ENCODE peak calls at places on chromosomes 1 and 21, in four cellular contexts. L is GM23248, C is H9, E is transverse colon. F is an unnamed sample.

GRCh38 chr1:240804475-240804874 is 192.5 kb upstream of the GREM2 start:
- DNase-seq in L (peak; percentile 44), C (no peak), E (no peak), F (no peak)

GRCh38 chr21:35400233-35400939 is 351.3 kb upstream of the RUNX1 start:
- DNase-seq in L (peak; percentile 66), C (no peak), E (peak; percentile 32), F (no peak)

GRCh38 chr1:48198970-48199369 is 23.5 kb upstream of the SLC5A9 start:
- DNase-seq in L (no peak), C (no peak), E (no peak), F (no peak)

GRCh38 chr1:44640178-44640865 is 34.0 kb downstream of the TMEM53 start:
- DNase-seq in L (no peak), C (no peak), E (no peak), F (peak; percentile 65)

GRCh38 chr1:36419569-36419968 is 21.9 kb upstream of the LSM10 start:
- DNase-seq in L (no peak), C (no peak), E (no peak), F (no peak)

GRCh38 chr1:221141606-221142285 is 262.5 kb downstream of the HLX start:
- DNase-seq in L (no peak), C (no peak), E (no peak), F (no peak)

GRCh38 chr1:104706631-104707147 is 957.0 kb downstream of the AMY1C start:
- DNase-seq in L (peak; percentile 2), C (no peak), E (no peak), F (no peak)

GRCh38 chr1:199291022-199291740 is 652.3 kb downstream of the PTPRC start:
- DNase-seq in L (no peak), C (no peak), E (no peak), F (no peak)

GRCh38 chr1:8213136-8213535 is 104.8 kb upstream of the SLC45A1 start:
- DNase-seq in L (no peak), C (no peak), E (no peak), F (no peak)

GRCh38 chr1:64922336-64922735 is 44.0 kb downstream of the JAK1 start:
- DNase-seq in L (no peak), C (no peak), E (no peak), F (no peak)

GRCh38 chr21:41235214-41235613 is 67.3 kb downstream of the BACE2 start:
- DNase-seq in L (no peak), C (no peak), E (no peak), F (no peak)

GRCh38 chr1:114113801-114114750 is 39.6 kb downstream of the SYT6 start:
- DNase-seq in L (peak; percentile 17), C (no peak), E (peak; percentile 11), F (peak; percentile 53)

GRCh38 chr1:10960954-10961833 is 51.3 kb upstream of the TARDBP start:
- DNase-seq in L (peak; percentile 75), C (peak; percentile 95), E (peak; percentile 87), F (peak; percentile 77)

GRCh38 chr21:27108228-27108627 is 141.3 kb upstream of the ADAMTS5 start:
- DNase-seq in L (peak; percentile 8), C (no peak), E (no peak), F (no peak)

GRCh38 chr21:41080485-41080884 is 87.5 kb upstream of the BACE2 start:
- DNase-seq in L (no peak), C (no peak), E (no peak), F (no peak)

GRCh38 chr21:35265170-35265877 is 216.2 kb upstream of the RUNX1 start:
- DNase-seq in L (peak; percentile 78), C (no peak), E (no peak), F (no peak)

GRCh38 chr1:110471131-110471530 is 20.2 kb downstream of the PROK1 start:
- DNase-seq in L (no peak), C (no peak), E (no peak), F (no peak)

GRCh38 chr1:186499571-186499970 is 38.7 kb upstream of the PDC start:
- DNase-seq in L (no peak), C (no peak), E (no peak), F (no peak)

GRCh38 chr21:36396971-36397370 is 11.8 kb downstream of the CHAF1B start:
- DNase-seq in L (no peak), C (no peak), E (no peak), F (no peak)

GRCh38 chr1:162421258-162422194 is 9.6 kb upstream of the SH2D1B start:
- DNase-seq in L (no peak), C (no peak), E (no peak), F (no peak)

GRCh38 chr1:163768581-163768980 is 446.8 kb downstream of the NUF2 start:
- DNase-seq in L (no peak), C (no peak), E (no peak), F (no peak)

GRCh38 chr1:8816831-8817412 is 518 bp downstream of the RERE start:
- DNase-seq in L (peak; percentile 45), C (no peak), E (peak; percentile 42), F (peak; percentile 58)

GRCh38 chr1:231465051-231465450 is 43.0 kb upstream of the EGLN1 start:
- DNase-seq in L (peak; percentile 4), C (no peak), E (no peak), F (no peak)

GRCh38 chr1:14919755-14920154 is 233.8 kb upstream of the TMEM51 start:
- DNase-seq in L (no peak), C (no peak), E (no peak), F (no peak)

DNA sequence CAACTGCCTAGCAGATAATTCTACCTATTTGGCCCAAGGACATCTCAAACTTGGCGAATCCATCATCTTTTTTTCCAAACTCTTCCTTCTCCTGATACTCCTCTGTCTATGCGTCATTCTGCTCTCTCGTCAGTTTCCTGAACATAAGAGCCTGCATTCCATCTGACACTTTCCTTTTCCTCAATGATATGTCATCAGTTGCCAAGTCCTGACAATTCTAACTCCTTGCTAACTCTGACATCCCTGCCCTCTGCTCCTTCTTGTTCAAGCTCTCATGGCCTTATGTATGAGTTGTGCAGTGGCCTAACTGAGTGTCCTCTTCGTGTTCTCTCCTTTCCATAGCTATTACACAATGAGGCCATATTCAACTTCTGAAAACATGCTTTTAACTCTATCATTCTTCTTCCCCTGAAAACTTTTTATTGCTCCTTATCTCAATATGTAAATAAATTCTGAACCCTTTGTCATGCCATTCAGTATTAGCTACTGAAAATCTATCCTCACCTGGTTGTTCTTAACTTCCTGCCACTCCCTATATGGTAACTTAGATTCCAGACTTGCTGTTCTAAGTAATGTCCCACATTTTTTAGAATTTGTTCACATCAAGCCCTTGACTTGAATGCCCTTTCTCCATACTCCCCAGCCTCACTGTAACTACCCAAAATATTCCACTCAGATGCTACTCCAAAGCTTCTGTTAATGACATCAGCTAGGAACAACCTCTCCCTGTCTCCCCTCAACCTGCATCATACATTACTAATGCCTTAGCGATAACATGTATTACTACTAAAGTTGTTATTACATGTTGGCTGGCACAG is 11.5 kb downstream of the PALMD start:
- DNase-seq in L (no peak), C (no peak), E (no peak), F (no peak)
- H3K4me1 ChIP-seq in L (peaks cover 22% of the 10 kb centered on the region), C (peaks cover 2% of the 10 kb centered on the region), E (no peaks in the 10 kb centered on the region), F (peaks cover 85% of the 10 kb centered on the region)

GRCh38 chr21:33022828-33023573 is 2.7 kb upstream of the OLIG2 start:
- DNase-seq in L (no peak), C (peak; percentile 50), E (no peak), F (no peak)

GRCh38 chr21:33023574-33024277 is 2.0 kb upstream of the OLIG2 start:
- DNase-seq in L (no peak), C (peak; percentile 63), E (no peak), F (no peak)

GRCh38 chr21:33025471-33026298 is at the start of gene OLIG2:
- DNase-seq in L (no peak), C (peak; percentile 96), E (no peak), F (no peak)

GRCh38 chr21:33025106-33025470 is 647 bp upstream of the OLIG2 start:
- DNase-seq in L (no peak), C (peak; percentile 81), E (no peak), F (no peak)

GRCh38 chr21:33024278-33025103 is 1.2 kb upstream of the OLIG2 start:
- DNase-seq in L (no peak), C (peak; percentile 41), E (no peak), F (no peak)
- H3K27me3 ChIP-seq in L (peaks cover 94% of the 10 kb centered on the region), C (peaks cover 89% of the 10 kb centered on the region), E (peaks cover 100% of the 10 kb centered on the region), F (peaks cover 100% of the 10 kb centered on the region)

DNA sequence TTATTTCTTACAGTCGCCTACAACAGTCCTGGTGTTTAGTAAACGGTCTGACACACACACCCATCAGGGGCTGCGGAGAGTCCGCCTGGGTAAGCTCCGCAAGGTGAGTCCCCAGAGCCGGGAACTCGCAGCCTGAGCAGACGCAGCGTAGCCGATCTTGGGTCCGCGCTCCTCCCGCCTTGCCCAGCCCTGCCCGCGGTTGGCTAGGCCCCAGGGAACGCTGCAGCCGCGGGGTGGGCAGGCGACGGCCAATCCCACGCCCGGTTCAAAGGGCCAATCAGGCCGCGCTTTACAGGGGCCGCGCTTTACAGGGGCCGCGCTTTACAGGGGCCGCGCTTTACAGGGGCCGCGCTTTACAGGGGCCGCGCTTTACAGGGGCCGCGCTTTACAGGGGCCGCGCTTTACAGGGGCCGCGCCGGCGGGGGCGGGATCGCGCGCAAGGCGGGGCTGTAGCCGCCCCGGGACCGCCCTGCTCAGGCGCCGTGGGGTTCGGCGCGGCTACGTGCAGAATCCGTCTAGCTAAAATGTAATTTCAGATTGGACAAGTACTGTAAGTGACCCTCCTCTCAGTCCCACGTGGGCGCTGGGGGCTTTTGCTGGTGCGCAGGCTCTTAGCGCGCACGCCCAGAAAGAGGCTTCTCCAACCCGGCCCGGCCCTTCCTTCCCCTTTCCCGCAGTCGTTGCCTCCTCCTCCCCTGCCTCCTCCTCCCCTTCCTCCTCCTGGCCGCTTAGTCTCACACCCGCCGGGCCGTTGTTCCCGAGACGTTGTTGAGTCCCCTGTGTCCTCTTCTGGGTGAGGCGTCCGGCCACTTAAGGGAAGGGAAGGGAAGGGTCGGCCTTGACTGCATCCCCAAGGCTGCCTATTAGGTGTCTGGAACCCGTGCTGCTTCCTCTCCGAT is at the start of gene FGGY:
- DNase-seq in L (peak; percentile 99), C (peak; percentile 95), E (peak; percentile 97), F (peak; percentile 98)
- H3K4me1 ChIP-seq in L (peaks cover 31% of the 10 kb centered on the region), C (peaks cover 4% of the 10 kb centered on the region), E (peaks cover 18% of the 10 kb centered on the region), F (peaks cover 15% of the 10 kb centered on the region)

GRCh38 chr1:230387296-230387695 is 38.8 kb downstream of the PGBD5 start:
- DNase-seq in L (no peak), C (no peak), E (no peak), F (no peak)

GRCh38 chr1:230387876-230388275 is 38.3 kb downstream of the PGBD5 start:
- DNase-seq in L (no peak), C (no peak), E (no peak), F (no peak)

GRCh38 chr1:230392141-230392909 is 33.8 kb downstream of the PGBD5 start:
- DNase-seq in L (no peak), C (no peak), E (no peak), F (no peak)

GRCh38 chr1:230392920-230393521 is 33.1 kb downstream of the PGBD5 start:
- DNase-seq in L (no peak), C (no peak), E (no peak), F (no peak)

GRCh38 chr1:230390371-230390770 is 35.8 kb downstream of the PGBD5 start:
- DNase-seq in L (no peak), C (no peak), E (no peak), F (no peak)
- H3K27me3 ChIP-seq in L (no peaks in the 10 kb centered on the region), C (no peaks in the 10 kb centered on the region), E (no peaks in the 10 kb centered on the region), F (no peaks in the 10 kb centered on the region)

GRCh38 chr1:2547210-2548067 is 8.7 kb upstream of the TNFRSF14 start:
- DNase-seq in L (peak; percentile 32), C (no peak), E (peak; percentile 51), F (peak; percentile 48)
- H3K4me1 ChIP-seq in L (peaks cover 10% of the 10 kb centered on the region), C (no peaks in the 10 kb centered on the region), E (peaks cover 57% of the 10 kb centered on the region), F (peaks cover 59% of the 10 kb centered on the region)

DNA sequence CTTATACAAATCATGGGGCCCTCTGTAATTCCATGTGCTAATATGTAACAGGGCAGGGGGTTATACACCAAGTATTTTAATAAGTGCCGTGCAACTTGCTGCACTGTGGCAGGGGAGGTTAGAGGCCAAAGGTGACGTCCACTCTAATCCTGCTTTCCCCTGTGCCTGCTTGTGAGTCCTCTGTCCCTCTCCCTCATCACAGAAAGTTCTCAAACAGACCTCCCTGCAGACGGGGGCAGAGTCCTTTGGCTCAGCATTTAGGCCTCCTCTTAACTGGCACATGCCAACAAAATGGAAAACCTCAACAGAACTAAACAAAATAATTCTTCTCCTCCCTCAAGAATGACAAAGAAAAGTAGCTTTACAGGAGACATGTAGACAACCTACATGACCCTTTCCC is 2.9 kb downstream of the RXRG start:
- DNase-seq in L (no peak), C (no peak), E (no peak), F (no peak)
- H3K27me3 ChIP-seq in L (peaks cover 49% of the 10 kb centered on the region), C (peaks cover 48% of the 10 kb centered on the region), E (peaks cover 56% of the 10 kb centered on the region), F (no peaks in the 10 kb centered on the region)